ENCODE peak calls at places on chromosomes 5 and 9, in nine cellular contexts. F, A, Y, L, P, Q, N, W and E are unnamed samples.

GRCh38 chr9:89994988-89995613 is 390.3 kb downstream of the GADD45G start:
- DNase-seq in F (no peak), A (peak; percentile 25), Y (no peak), L (no peak), P (no peak), Q (no peak), N (no peak), W (no peak), E (peak; percentile 31)

GRCh38 chr5:60210810-60211209 is 317.3 kb upstream of the PDE4D start:
- DNase-seq in F (no peak), A (no peak), Y (no peak), L (no peak), P (no peak), Q (no peak), N (no peak), W (no peak), E (no peak)

GRCh38 chr9:89793124-89793495 is 188.3 kb downstream of the GADD45G start:
- DNase-seq in F (no peak), A (no peak), Y (no peak), L (no peak), P (no peak), Q (no peak), N (no peak), W (peak; percentile 9), E (no peak)

GRCh38 chr9:68482548-68482947 is 58.1 kb downstream of the TMEM252 start:
- DNase-seq in F (no peak), A (no peak), Y (no peak), L (no peak), P (no peak), Q (no peak), N (no peak), W (no peak), E (no peak)

GRCh38 chr9:1978941-1979340 is 36.2 kb upstream of the SMARCA2 start:
- DNase-seq in F (peak; percentile 45), A (peak; percentile 27), Y (no peak), L (no peak), P (peak; percentile 41), Q (no peak), N (no peak), W (peak; percentile 28), E (no peak)

GRCh38 chr5:172939045-172939444 is 20.2 kb upstream of the RPL26L1 start:
- DNase-seq in F (peak; percentile 55), A (no peak), Y (peak; percentile 27), L (no peak), P (no peak), Q (no peak), N (no peak), W (no peak), E (no peak)

GRCh38 chr5:147174671-147175070 is 60.2 kb upstream of the STK32A start:
- DNase-seq in F (no peak), A (no peak), Y (no peak), L (no peak), P (no peak), Q (no peak), N (no peak), W (no peak), E (no peak)

GRCh38 chr5:96876292-96876850 is at the start of gene ERAP2:
- DNase-seq in F (peak; percentile 52), A (peak; percentile 25), Y (peak; percentile 59), L (no peak), P (no peak), Q (no peak), N (no peak), W (no peak), E (peak; percentile 36)

GRCh38 chr5:158639876-158640570 is 459.7 kb downstream of the EBF1 start:
- DNase-seq in F (peak; percentile 1), A (no peak), Y (peak; percentile 9), L (no peak), P (no peak), Q (no peak), N (no peak), W (no peak), E (peak; percentile 36)

GRCh38 chr5:140126315-140127012 is 727 bp downstream of the IGIP start:
- DNase-seq in F (no peak), A (no peak), Y (no peak), L (no peak), P (no peak), Q (no peak), N (no peak), W (no peak), E (no peak)

GRCh38 chr9:101254733-101255473 is 129.9 kb downstream of the BAAT start:
- DNase-seq in F (no peak), A (no peak), Y (no peak), L (no peak), P (no peak), Q (no peak), N (no peak), W (no peak), E (no peak)

GRCh38 chr9:8781447-8781846 is 981.9 kb upstream of the DMAC1 start:
- DNase-seq in F (no peak), A (no peak), Y (no peak), L (no peak), P (no peak), Q (no peak), N (no peak), W (no peak), E (no peak)

GRCh38 chr5:153896117-153896516 is 142.6 kb downstream of the FAM114A2 start:
- DNase-seq in F (peak; percentile 11), A (no peak), Y (no peak), L (no peak), P (no peak), Q (no peak), N (no peak), W (no peak), E (no peak)

GRCh38 chr5:67577424-67577823 is 380.8 kb upstream of the CD180 start:
- DNase-seq in F (peak; percentile 38), A (no peak), Y (peak; percentile 60), L (no peak), P (no peak), Q (no peak), N (no peak), W (no peak), E (no peak)

DNA sequence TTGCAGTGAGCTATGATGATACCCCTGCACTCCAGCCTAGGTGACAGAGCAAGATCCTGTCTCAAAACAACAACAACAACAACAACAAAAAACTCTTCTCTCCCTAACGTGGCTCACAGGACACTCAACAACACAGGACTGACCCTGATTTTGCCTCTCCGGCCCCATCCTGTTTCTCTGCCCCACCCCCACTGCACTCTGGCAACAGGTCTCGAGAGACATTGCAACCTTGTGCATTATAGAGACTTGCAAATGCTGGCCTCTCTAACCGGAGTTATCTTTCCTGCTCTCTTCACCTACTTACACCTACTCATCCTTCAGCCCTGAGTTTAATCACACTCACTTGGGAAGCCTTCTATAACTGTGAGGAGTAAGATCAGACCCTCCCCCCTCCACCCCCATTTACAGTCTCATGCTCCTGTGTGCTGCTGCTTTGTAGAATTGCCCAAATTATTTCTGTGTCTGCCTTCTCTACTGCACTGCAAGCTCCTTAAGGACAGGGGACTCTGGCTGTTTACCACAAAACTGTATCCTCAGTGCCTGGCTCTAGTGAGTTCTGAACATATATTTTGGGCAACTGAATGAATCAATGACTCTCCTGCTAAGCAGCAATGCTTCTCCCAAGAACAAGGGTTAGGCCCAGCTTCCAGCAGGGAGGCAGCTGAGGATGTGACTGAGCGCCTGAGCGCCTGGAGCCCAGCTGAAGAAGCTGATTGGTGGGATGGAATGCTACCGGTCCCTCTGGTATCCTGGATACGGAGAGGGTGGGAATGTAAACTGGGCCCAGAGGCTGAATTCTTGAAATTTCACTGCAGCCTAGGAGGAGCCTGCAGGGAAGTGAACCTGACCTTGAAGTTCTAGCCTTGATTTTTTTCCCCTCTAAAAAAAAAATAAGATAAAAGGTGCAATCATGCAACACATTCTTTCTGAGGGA is 43.0 kb downstream of the WWC1 start:
- DNase-seq in F (peak; percentile 89), A (peak; percentile 73), Y (no peak), L (no peak), P (no peak), Q (no peak), N (no peak), W (no peak), E (peak; percentile 47)
- H3K27ac ChIP-seq in F (no peak overlapping the region), A (peak overlapping the region; percentile 45), Y (no peak overlapping the region), L (no peak overlapping the region), P (peak overlapping the region; percentile 18), Q (no peak overlapping the region), N (no peak overlapping the region), W (no peak overlapping the region), E (no peak overlapping the region)

DNA sequence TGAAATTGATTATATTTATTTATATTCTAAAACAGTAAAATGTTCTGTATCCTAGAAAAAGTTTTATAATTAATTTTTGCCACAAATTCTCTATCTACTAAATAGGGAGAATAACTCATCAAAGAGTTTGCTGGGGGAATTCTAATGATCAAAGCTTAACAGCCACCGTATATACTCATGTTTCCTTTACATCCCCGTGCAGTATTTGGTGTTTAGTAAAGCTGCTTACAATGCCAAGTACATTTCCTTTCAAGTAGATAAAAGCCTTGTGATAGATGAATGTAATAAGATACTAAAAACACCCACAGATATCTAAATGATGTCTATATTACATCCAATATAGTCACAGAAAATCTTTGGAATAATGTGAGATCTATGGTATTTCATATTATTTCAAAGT is 312.2 kb downstream of the HCN1 start:
- DNase-seq in F (no peak), A (no peak), Y (no peak), L (no peak), P (no peak), Q (no peak), N (no peak), W (no peak), E (no peak)
- TF ChIP-seq CTCF in F (no peak), A (no peak), Y (no peak), L (no peak), P (no peak), Q (no peak), N (no peak), W (no peak), E (no peak)

DNA sequence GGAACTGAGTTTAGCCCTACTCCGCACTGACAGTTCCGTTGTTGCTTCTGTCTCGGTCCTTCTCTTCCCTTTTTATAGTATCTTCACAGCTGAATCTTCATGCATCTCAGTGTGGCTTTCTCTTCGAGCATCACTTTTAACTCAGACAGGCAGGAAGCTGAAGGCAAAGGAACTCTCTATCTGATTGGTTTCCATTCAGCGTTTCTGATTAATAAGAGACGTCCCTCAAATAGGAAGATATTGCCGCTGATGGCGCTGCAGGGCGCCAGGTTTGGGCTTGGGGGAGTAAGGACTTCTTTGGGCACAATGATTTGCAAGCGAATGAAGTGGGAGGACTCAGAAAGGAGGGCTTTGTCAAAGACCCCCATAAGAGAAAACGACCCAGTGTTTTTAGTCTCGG is at the start of gene CDH9:
- DNase-seq in F (no peak), A (no peak), Y (no peak), L (no peak), P (no peak), Q (no peak), N (no peak), W (no peak), E (no peak)
- H3K4me3 ChIP-seq in F (no peak within 1 kb of the TSS), A (peak within 1 kb of the TSS; percentile 4), Y (no peak within 1 kb of the TSS), L (no peak within 1 kb of the TSS), P (no peak within 1 kb of the TSS), Q (no peak within 1 kb of the TSS), N (no peak within 1 kb of the TSS), W (no peak within 1 kb of the TSS), E (peak within 1 kb of the TSS; percentile 30)

DNA sequence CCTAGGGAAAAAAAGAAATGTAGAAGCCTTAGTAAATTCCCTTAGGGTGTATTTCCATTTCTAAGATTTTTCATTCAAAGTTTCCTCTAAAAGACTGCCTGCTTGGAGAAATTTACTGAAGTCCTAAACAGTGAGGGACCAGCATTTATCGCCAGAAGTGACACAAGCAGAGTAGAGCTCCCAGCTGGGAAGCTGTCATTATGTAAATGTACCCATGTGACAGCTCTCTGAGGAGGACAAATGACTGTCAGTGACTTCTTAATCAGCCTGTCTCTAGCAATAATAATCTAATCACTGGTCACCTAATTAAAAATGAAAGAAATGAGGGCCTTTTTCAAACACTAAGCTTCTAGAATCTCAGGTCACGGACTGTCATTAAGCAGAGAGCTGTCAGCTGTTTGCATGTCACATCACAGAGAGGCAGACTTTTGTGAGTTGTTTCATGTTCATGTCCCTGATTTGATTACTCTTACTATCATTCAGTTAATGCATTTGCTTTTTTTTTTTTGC is 77.8 kb upstream of the FBXL17 start:
- DNase-seq in F (no peak), A (no peak), Y (no peak), L (no peak), P (no peak), Q (no peak), N (no peak), W (no peak), E (no peak)
- H3K27ac ChIP-seq in F (no peak overlapping the region), A (no peak overlapping the region), Y (no peak overlapping the region), L (no peak overlapping the region), P (no peak overlapping the region), Q (no peak overlapping the region), N (no peak overlapping the region), W (no peak overlapping the region), E (no peak overlapping the region)